ENCODE peak calls at places on chromosomes 1 and 21, in five cellular contexts. U is stomach; Q is RWPE1; Z is CD8-positive, alpha-beta T cell; Y is dorsolateral prefrontal cortex. V is an unnamed sample.

GRCh38 chr1:114082047-114082630 is 71.5 kb downstream of the SYT6 start:
- DNase-seq in Q (no peak), U (no peak), Z (no peak), Y (no peak), V (no peak)

GRCh38 chr1:1593834-1594601 is 5.9 kb downstream of the FNDC10 start:
- DNase-seq in Y (no peak), U (no peak), Z (no peak), Q (no peak), V (no peak)

GRCh38 chr1:167033646-167034045 is 44.6 kb downstream of the MAEL start:
- DNase-seq in U (no peak), Z (no peak), Y (no peak), Q (no peak), V (no peak)

GRCh38 chr1:229913491-229913890 is 153.5 kb upstream of the GALNT2 start:
- DNase-seq in Y (no peak), Z (no peak), U (no peak), Q (no peak), V (no peak)

GRCh38 chr21:41786521-41786987 is 19.7 kb upstream of the RIPK4 start:
- DNase-seq in Z (no peak), U (peak), Y (no peak), Q (peak), V (no peak)

GRCh38 chr1:244896550-244896949 is 32.2 kb upstream of the HNRNPU start:
- DNase-seq in U (no peak), Z (no peak), Q (no peak), Y (no peak), V (no peak)

GRCh38 chr1:105138445-105138821 is 1388.7 kb downstream of the AMY1C start:
- DNase-seq in Z (no peak), U (peak), Y (no peak), Q (no peak), V (no peak)

GRCh38 chr1:36207339-36207738 is 16.9 kb upstream of the THRAP3 start:
- DNase-seq in U (peak), Z (no peak), Y (no peak), Q (no peak), V (no peak)

GRCh38 chr1:37653906-37654305 is 19.2 kb upstream of the RSPO1 start:
- DNase-seq in U (no peak), Q (no peak), Z (no peak), Y (no peak), V (no peak)

GRCh38 chr1:186643600-186643999 is 36.6 kb downstream of the PTGS2 start:
- DNase-seq in U (no peak), Y (no peak), Z (no peak), Q (peak), V (no peak)

GRCh38 chr1:233945573-233945972 is 41.1 kb downstream of the SLC35F3 start:
- DNase-seq in Q (no peak), Y (no peak), Z (no peak), U (no peak), V (no peak)

GRCh38 chr1:166902279-166902678 is 26.2 kb upstream of the TADA1 start:
- DNase-seq in U (no peak), Q (peak), Y (no peak), Z (no peak), V (no peak)

GRCh38 chr1:150365945-150366344 is 2.0 kb downstream of the RPRD2 start:
- DNase-seq in Y (no peak), Q (no peak), U (no peak), Z (no peak), V (no peak)

GRCh38 chr21:41169701-41170100 is 1.7 kb downstream of the BACE2 start:
- DNase-seq in Z (no peak), Q (no peak), Y (no peak), U (no peak), V (no peak)

GRCh38 chr1:206583461-206584264 is 28.6 kb downstream of the EIF2D start:
- DNase-seq in Q (peak), U (peak), Y (peak), Z (peak), V (peak)

GRCh38 chr1:29584816-29585600 is 348.7 kb downstream of the PTPRU start:
- DNase-seq in U (no peak), Z (no peak), Y (no peak), Q (no peak), V (no peak)

GRCh38 chr1:26781206-26781825 is 6.4 kb upstream of the PIGV start:
- DNase-seq in Q (no peak), Z (no peak), U (no peak), Y (no peak), V (no peak)

GRCh38 chr1:26780344-26780957 is 7.3 kb upstream of the PIGV start:
- DNase-seq in Q (no peak), Z (no peak), Y (no peak), U (no peak), V (no peak)

GRCh38 chr1:26784023-26784871 is 3.5 kb upstream of the PIGV start:
- DNase-seq in Q (peak), U (peak), Z (no peak), Y (no peak), V (peak)

GRCh38 chr1:26783646-26784022 is 4.1 kb upstream of the PIGV start:
- DNase-seq in Q (no peak), Y (no peak), U (no peak), Z (no peak), V (no peak)

DNA sequence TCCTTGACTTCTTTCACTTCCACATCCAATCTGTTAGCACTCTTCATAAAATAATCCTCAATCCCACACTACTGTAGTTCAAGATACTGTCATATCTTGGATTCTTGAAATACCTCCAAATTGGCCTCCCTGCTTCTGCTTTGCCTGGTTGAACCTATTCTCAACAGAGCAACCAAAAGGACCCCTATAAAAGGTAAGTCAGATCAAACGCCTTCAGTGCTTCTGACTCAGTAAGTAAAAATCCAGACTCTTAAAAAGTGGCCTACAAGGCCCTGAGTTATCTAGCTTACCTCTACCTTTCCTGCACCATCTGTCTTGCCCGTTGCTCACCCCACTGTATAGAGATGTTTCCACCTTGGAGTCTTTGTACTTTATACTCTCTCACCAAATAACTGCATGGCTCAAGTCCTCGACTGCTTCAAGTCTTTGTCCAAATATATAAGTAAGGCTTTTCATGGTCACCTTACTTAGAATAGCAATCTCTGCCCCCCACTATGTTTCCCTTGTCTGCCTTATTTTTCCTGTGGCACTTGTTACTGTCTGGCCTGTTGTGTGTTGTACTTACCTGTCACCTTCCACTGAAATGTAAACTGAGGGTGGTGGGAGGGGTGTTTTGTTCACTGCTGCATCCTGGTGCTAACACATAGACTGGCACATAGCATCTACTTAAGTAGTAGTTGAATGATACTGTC is 5.1 kb upstream of the PIGV start:
- DNase-seq in Y (no peak), Q (no peak), Z (no peak), U (no peak), V (no peak)
- H3K27ac ChIP-seq in Y (peak), Q (no peak), Z (no peak), U (peak), V (peak)

GRCh38 chr1:21340230-21340564 is 49.9 kb upstream of the ECE1 start:
- DNase-seq in Y (no peak), Q (no peak), Z (no peak), U (peak), V (no peak)
- H3K27ac ChIP-seq in Y (no peak), Q (peak), Z (no peak), U (peak), V (no peak)

GRCh38 chr1:27149714-27150113 is 5.2 kb downstream of the SLC9A1 start:
- DNase-seq in Z (no peak), U (no peak), Y (no peak), Q (no peak), V (no peak)

GRCh38 chr1:27148591-27148990 is 6.3 kb downstream of the SLC9A1 start:
- DNase-seq in Q (no peak), U (no peak), Y (no peak), Z (no peak), V (no peak)

GRCh38 chr1:27145934-27146354 is 9.0 kb downstream of the SLC9A1 start:
- DNase-seq in Z (no peak), Q (peak), U (no peak), Y (peak), V (no peak)

GRCh38 chr1:27149084-27149483 is 5.8 kb downstream of the SLC9A1 start:
- DNase-seq in Q (no peak), Y (no peak), U (no peak), Z (no peak), V (no peak)

DNA sequence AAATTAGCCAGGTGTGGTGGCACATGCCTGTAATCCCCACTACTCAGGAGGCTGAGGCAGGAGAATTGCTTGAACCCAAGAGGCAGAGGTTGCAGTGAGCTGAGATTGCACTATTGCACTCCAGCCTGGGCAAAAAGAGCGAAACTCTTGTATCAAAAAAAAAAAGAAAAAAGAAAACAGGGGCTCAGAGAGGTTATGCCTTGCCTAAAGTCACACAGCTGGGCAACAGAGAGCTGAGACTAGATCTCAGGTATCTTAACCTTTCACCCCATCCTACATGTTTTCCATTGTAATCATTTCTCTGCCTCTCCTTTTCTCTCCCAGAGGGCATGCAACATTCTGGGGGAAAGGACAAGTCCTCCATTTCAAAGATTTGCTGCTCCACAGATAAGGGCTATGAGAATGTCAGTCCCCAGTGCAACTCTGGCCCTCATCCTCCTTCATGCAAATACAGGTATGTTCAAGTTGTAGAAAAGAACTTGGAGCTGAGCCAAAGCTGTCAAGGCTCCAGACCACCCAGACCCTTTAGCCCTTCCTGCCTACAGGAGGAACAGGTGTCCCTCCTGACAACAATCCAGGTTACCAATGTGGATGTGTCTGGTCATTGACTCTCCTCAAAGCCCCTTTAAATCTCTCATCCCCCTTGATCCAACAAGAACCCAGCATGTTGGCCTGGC is 6.9 kb downstream of the SLC9A1 start:
- DNase-seq in Q (no peak), U (no peak), Z (no peak), Y (no peak), V (no peak)
- H3K27ac ChIP-seq in Q (peak), U (peak), Z (no peak), Y (peak), V (no peak)

DNA sequence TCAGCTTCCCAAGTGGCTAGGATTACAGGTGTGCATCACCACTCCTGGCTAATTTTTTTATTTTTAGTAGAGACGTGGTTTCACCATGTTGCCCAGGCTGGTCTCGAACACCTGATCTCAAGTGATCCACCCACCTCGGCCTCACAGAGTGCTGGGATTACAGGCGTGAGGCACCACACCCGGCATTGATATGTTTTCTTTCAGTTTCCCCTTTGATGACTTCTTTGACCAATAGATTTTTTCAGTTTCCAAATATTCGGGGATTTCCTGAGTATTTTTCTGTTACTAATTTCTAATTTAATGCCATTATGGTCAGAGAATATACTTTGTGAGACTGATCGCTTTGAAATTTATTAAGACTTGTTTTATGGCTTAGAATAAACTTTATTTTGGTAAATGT is 406.1 kb downstream of the RYR2 start:
- DNase-seq in Q (no peak), U (no peak), Z (no peak), Y (no peak), V (no peak)
- H3K27ac ChIP-seq in Q (no peak), U (no peak), Z (no peak), Y (no peak), V (no peak)

DNA sequence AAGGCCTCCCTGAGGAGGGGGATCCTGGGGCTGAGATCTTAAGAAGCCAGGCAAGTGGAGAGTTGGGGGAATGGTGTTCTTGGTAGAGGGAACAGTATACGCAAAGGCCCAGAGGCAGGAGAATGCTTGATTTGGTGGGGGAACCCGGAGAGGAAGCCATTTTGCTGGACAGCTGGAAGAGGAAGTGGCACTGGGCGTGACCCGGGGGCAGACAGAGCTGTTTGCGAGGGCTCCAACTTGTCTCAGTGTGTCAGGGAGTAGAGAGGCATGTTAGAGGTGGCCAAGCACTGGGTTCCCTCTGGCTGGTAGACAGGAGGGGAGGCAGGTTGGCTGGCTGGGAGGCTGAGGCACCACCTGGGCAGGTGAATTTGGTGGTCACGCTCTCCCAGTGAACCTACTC is 96.3 kb upstream of the ACTL8 start:
- DNase-seq in Y (no peak), U (no peak), Q (no peak), Z (no peak), V (no peak)
- H3K27ac ChIP-seq in Y (peak), U (no peak), Q (no peak), Z (no peak), V (no peak)

DNA sequence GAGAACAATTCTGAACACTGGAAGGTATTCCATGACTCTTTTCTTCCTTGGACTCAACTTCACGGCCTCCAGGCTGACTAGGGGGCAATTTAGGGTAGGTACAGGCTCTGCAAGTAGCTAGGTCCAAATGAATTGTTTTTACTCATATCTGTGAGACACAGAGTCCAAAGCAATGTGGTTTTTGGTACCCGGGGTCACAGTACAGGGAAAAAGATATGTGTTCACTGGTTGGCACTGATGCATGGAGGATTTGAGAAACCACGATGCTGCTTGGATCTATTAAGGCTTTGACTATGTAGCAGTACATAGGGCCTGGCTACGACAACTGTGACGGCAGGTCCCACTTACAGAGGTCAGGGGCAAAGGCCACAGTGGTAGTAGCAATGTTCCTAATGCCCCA is 200.6 kb downstream of the DUSP10 start:
- DNase-seq in Y (no peak), Z (no peak), Q (no peak), U (no peak), V (no peak)
- H3K27ac ChIP-seq in Y (no peak), Z (no peak), Q (no peak), U (no peak), V (no peak)

DNA sequence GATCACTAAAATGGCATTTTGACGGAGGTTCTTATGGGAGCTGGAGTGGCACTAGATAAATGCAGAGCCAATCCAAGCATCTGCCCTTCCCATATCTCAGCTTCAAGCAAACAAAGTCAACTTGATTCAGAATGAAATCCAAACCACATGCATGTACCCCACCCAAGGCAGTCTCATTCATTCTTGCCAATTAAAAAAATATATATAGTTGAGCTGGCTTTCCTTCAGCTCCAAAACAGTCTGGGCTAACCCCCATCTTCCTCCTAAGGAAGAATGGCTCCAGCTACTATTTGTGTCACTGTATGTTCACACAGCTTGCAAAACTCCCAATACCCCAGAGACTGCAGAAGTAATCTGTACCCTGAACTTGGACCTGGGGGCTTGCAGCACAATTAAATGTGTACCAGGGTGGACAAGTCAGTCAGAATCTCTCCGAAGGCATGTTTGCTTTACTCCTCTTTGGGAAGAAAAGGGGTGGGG is 35.5 kb downstream of the GPR3 start:
- DNase-seq in Q (no peak), Z (no peak), Y (no peak), U (no peak), V (no peak)
- H3K27ac ChIP-seq in Q (no peak), Z (no peak), Y (peak), U (peak), V (peak)